ENCODE peak calls at places on chromosome 11, in four cellular contexts. B, C, X and K are unnamed samples. For H3K4me1, the result is how much of the 10 kb centered on the place peaks cover.

GRCh38 chr11:76590631-76590950 is 80.0 kb downstream of the LRRC32 start:
- DNase-seq in X (no peak), B (no peak), C (no peak), K (no peak)

GRCh38 chr11:29351301-29351873 is 665.4 kb downstream of the KCNA4 start:
- DNase-seq in C (no peak), X (no peak), B (no peak), K (no peak)

GRCh38 chr11:69120096-69120875 is 35.4 kb upstream of the SMIM38 start:
- DNase-seq in X (no peak), C (no peak), B (no peak), K (no peak)

GRCh38 chr11:62823677-62824076 is 8.2 kb downstream of the STX5 start:
- DNase-seq in C (no peak), B (no peak), X (no peak), K (no peak)

GRCh38 chr11:45815747-45816146 is 10.8 kb downstream of the SLC35C1 start:
- DNase-seq in B (no peak), C (peak), X (no peak), K (peak)

GRCh38 chr11:7609015-7609414 is 64.3 kb downstream of the CYB5R2 start:
- DNase-seq in C (no peak), X (no peak), B (no peak), K (peak)

GRCh38 chr11:112219476-112220232 is 6.6 kb upstream of the PTS start:
- DNase-seq in B (peak), C (peak), X (no peak), K (peak)

GRCh38 chr11:27904358-27905055 is 203.4 kb downstream of the KIF18A start:
- DNase-seq in X (no peak), C (peak), B (no peak), K (peak)

GRCh38 chr11:44622721-44623258 is 57.3 kb downstream of the CD82 start:
- DNase-seq in X (peak), C (no peak), B (no peak), K (no peak)

GRCh38 chr11:68036717-68037239 is 2.0 kb upstream of the TCIRG1 start:
- DNase-seq in X (peak), B (peak), C (no peak), K (no peak)

GRCh38 chr11:44861829-44862545 is 88.7 kb downstream of the TP53I11 start:
- DNase-seq in X (peak), B (peak), C (peak), K (peak)

GRCh38 chr11:133939558-133939957 is 17.2 kb downstream of the IGSF9B start:
- DNase-seq in X (no peak), B (no peak), C (no peak), K (no peak)

GRCh38 chr11:86182976-86183584 is 61.5 kb upstream of the EED start:
- DNase-seq in X (peak), C (peak), B (peak), K (no peak)

GRCh38 chr11:102343789-102344188 is 3.2 kb upstream of the BIRC2 start:
- DNase-seq in C (peak), B (no peak), X (no peak), K (peak)

GRCh38 chr11:10725114-10725906 is 25.7 kb upstream of the CTR9 start:
- DNase-seq in C (peak), B (no peak), X (no peak), K (peak)

GRCh38 chr11:116960916-116961315 is 123.5 kb upstream of the APOA1 start:
- DNase-seq in X (no peak), B (no peak), C (peak), K (peak)

GRCh38 chr11:106021181-106021966 is 666 bp downstream of the MSANTD4 start:
- DNase-seq in B (no peak), X (no peak), C (peak), K (peak)

GRCh38 chr11:130859896-130860295 is 56.4 kb downstream of the SNX19 start:
- DNase-seq in X (no peak), B (no peak), C (no peak), K (no peak)

GRCh38 chr11:118610220-118610772 is 2.9 kb downstream of the PHLDB1 start:
- DNase-seq in C (no peak), X (peak), B (no peak), K (peak)

GRCh38 chr11:118607401-118608267 is at the start of gene PHLDB1:
- DNase-seq in B (peak), X (peak), C (peak), K (peak)

GRCh38 chr11:118610773-118611432 is 3.5 kb downstream of the PHLDB1 start:
- DNase-seq in C (peak), X (peak), B (peak), K (peak)

GRCh38 chr11:118608268-118609214 is 1.1 kb downstream of the PHLDB1 start:
- DNase-seq in B (peak), X (peak), C (peak), K (peak)

DNA sequence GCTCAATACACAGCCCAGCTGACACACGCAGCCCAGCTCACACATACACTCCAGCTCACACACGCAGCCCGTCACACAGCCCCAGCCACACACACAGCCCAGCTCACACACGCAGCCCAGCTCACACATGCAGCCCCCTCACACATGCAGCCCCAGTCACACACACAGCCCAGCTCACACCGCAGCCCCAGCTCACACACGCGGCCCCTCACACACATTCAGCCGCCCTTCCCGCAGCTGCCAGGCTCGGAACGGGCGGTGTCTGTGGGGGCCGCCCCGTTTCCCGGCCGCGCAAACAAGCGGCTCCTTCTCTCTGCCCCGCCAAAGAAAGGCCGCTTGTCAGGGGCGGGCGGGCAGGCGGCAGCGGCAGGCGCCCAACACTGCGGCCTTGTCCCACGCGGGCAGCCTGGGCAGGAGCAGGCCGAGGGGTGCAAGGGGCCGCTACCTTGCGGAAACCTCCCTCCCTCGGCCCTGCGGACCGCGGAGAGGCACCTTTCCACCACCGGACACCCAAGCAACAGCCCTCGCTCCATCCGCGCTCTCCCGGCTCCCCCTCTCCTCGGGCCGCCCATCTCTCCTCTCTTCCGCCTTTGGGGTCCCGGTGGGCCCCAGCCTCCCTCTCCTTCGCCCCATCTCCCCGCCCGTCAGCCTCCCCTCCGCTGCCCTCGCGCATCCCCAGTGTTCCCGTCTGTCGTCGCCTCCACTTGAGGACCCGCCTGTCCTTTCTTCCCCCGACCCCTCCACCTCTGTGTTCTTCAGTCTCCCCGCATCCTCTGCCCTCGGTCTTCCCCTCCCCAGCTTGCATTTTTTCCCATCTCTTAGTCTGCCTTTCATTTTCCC is 2.2 kb downstream of the PHLDB1 start:
- DNase-seq in X (peak), C (no peak), B (no peak), K (peak)
- H3K4me3 ChIP-seq in X (peak), C (no peak), B (peak), K (peak)

GRCh38 chr11:79932612-79933011 is 491.8 kb upstream of the TENM4 start:
- DNase-seq in B (no peak), X (no peak), C (peak), K (no peak)

GRCh38 chr11:79926707-79927106 is 485.9 kb upstream of the TENM4 start:
- DNase-seq in B (no peak), C (no peak), X (no peak), K (no peak)

DNA sequence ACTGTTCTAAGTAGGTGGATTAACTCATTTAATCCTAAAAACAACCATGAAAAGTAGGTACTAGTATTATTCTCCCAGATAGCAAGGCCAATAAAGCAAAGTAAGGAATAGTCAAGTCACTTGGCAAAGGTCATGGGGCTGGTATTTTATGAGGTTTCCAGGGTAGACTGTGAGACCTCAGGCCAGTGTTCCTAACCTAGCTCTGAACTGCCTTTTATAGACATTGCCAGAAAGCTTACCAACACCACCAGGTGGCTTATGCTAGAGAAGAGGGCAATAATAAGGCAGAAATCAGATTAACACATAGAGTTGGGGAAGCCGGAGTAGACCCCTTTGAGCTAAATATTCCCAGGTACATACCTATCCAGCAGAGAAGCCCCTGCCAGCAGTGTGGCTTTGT is 490.9 kb upstream of the TENM4 start:
- DNase-seq in C (no peak), X (no peak), B (no peak), K (no peak)
- H3K4me1 ChIP-seq in C (under half), X (under half), B (under half), K (under half)

DNA sequence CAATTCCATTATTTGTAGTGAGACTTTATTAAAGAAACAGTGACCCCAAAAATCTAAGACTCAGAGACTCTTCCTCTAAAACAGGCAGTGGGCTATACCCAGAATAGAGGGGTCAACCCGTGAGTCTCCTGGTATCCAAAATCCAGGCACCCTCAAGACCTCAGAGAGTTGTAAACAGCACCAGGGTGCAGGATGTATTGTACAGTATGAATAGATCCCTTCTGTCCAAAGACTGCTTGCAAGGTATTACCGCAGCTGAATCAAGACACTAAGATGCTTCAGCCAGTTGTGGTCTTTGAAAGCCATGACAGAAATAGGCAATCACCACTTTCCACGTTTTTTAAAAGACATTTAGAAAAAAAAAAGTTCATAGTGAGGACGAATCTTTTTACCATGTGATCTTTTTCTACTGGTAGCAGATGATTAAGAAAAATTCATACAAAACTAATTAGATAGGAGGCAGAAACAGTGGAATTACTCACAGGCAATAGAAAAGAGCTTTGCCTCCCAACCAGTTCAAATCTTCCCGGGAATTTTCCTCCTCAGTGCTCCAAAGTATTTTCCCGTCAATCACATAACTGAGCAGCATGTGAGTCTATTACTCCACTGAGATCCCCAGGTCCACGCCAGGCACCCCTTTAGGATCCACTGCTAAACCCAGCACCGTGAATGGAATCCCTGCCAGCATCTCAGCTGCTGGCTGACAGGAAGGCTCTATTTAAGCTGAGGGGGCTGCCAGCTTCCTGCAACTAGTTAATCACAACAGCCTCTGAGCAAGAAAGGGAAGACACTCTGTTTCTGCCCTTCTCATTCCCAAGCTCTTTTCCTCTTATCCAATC is 113.1 kb downstream of the ETS1 start:
- DNase-seq in X (no peak), C (no peak), B (no peak), K (peak)
- H3K4me3 ChIP-seq in X (no peak), C (no peak), B (no peak), K (no peak)

DNA sequence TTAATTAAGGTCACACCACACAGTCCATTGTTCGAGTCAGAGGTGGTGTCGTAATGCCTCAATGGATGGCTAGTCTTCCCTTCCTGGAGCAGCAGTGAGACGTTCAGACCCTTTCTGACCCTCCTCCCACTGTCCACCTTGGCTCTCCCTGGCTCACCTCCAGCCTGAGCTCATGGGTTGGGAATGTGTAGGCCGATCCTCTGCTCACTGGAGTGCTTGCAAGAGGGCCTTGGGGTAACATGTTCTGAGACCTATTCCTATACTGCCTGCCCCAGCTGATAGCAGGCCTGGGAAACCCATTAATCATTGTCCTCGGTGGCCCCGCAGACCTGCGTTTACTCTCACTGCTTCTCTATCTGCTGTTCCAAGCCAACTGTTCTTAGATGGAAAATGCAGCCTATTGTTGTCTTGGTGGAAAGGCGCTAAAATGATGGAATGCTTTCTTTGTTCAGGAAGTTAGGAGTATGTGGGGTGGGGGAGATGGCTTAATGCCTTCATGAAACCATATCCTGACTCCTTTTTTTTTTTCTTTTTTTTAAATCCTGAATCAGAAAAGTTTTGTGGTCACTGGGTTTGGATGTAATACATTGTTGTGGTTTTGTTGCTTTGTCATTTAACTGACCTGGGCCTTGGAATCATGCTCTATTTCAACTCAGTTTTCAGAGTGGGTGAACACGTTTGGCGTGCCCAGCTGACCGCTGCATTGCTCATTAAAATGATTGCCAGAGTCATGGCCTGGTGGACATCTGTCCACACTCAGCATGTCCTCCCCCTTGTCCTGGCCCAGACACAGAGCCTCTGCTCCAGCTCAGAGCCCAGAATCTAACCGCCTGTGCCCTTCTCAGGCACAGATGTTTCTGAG is 72.5 kb downstream of the MICAL2 start:
- DNase-seq in C (peak), B (no peak), X (no peak), K (peak)
- H3K4me1 ChIP-seq in C (under half), B (under half), X (under half), K (under half)

DNA sequence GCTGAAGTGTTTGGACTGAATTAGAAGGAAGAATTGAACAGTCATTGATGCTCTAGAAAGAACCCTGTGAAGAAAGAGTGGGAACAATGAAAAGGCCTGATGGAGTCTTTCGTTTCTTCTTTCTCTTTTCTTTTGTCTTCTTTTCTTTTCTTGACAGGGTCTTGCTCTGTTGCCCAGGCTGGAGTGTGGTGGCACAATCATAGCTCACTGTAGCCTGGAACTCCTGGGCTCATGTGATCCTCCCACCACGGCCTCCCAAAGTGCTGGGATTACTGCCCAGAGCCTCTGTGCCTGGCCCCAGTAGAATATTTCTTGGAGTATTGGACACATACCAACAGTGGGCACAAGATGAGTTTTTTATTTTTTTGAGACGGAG is 1.1 kb downstream of the FEN1 start:
- DNase-seq in C (no peak), B (no peak), X (no peak), K (peak)
- H3K4me3 ChIP-seq in C (peak), B (no peak), X (no peak), K (peak)

GRCh38 chr11:35326266-35326879 is 93.0 kb downstream of the SLC1A2 start:
- DNase-seq in X (no peak), B (no peak), C (no peak), K (no peak)

GRCh38 chr11:35332524-35332923 is 86.8 kb downstream of the SLC1A2 start:
- DNase-seq in X (no peak), C (no peak), B (no peak), K (no peak)

GRCh38 chr11:35327829-35328228 is 91.5 kb downstream of the SLC1A2 start:
- DNase-seq in B (no peak), X (no peak), C (no peak), K (no peak)

GRCh38 chr11:35330924-35331323 is 88.4 kb downstream of the SLC1A2 start:
- DNase-seq in C (no peak), X (no peak), B (no peak), K (no peak)

GRCh38 chr11:35330156-35330889 is 89.0 kb downstream of the SLC1A2 start:
- DNase-seq in C (no peak), B (no peak), X (no peak), K (no peak)
- H3K4me1 ChIP-seq in C (under half), B (under half), X (under half), K (under half)

DNA sequence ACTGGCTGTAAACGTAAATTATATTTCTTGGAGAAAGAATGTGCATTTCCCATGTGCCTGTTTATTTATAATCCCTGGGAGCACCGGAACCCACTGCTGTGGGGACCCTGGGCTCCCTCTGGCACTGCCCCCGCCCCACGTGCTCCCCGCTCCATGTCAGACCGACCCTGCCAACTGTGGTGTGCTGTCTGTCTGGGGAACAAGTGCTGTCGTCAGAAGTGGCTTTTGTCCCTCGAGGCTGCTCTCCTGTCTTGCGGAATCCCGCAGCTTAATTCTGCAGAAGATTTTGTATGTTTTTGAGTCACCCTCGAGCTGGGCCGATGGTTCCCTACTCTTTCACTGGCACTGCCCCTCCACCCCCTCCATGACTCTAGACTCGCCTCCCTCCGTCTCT is 2.4 kb downstream of the LRRC10B start:
- DNase-seq in X (no peak), B (no peak), C (no peak), K (no peak)
- H3K4me3 ChIP-seq in X (no peak), B (no peak), C (no peak), K (no peak)

GRCh38 chr11:46896719-46897406 is 21.5 kb downstream of the LRP4 start:
- DNase-seq in C (peak), X (no peak), B (no peak), K (peak)
- H3K4me1 ChIP-seq in C (under half), X (under half), B (under half), K (under half)